ENCODE peak calls at places on chromosomes 13 and 19, in five cellular contexts. One of them, this sample, is unnamed.

GRCh38 chr19:57245959-57246358 is 5.5 kb downstream of the ZNF805 start:
- DNase-seq in spleen: no peak
- DNase-seq in breast epithelium: no peak
- DNase-seq in HL-60: no peak
- DNase-seq in stomach: no peak
- DNase-seq in this sample: no peak

GRCh38 chr13:97386832-97387486 is 47.0 kb upstream of the RAP2A start:
- DNase-seq in breast epithelium: no peak
- DNase-seq in spleen: no peak
- DNase-seq in stomach: no peak
- DNase-seq in HL-60: no peak
- DNase-seq in this sample: no peak

GRCh38 chr19:44149776-44150175 is 8.4 kb downstream of the ZNF234 start:
- DNase-seq in HL-60: no peak
- DNase-seq in stomach: no peak
- DNase-seq in breast epithelium: no peak
- DNase-seq in spleen: no peak
- DNase-seq in this sample: no peak

GRCh38 chr13:45295536-45295935 is 45.4 kb downstream of the TPT1 start:
- DNase-seq in breast epithelium: no peak
- DNase-seq in spleen: no peak
- DNase-seq in stomach: no peak
- DNase-seq in HL-60: no peak
- DNase-seq in this sample: no peak

GRCh38 chr13:105991622-105992254 is 543.7 kb downstream of the EFNB2 start:
- DNase-seq in spleen: no peak
- DNase-seq in HL-60: no peak
- DNase-seq in stomach: peak
- DNase-seq in breast epithelium: no peak
- DNase-seq in this sample: no peak

GRCh38 chr19:53132231-53132991 is at the start of gene ZNF415:
- DNase-seq in spleen: peak
- DNase-seq in stomach: peak
- DNase-seq in HL-60: no peak
- DNase-seq in breast epithelium: peak
- DNase-seq in this sample: no peak

GRCh38 chr13:100544866-100545683 is 43.5 kb downstream of the GGACT start:
- DNase-seq in HL-60: no peak
- DNase-seq in stomach: peak
- DNase-seq in spleen: no peak
- DNase-seq in breast epithelium: peak
- DNase-seq in this sample: no peak

GRCh38 chr13:23480324-23480723 is 46.8 kb upstream of the SACS start:
- DNase-seq in stomach: no peak
- DNase-seq in breast epithelium: no peak
- DNase-seq in spleen: no peak
- DNase-seq in HL-60: no peak
- DNase-seq in this sample: no peak

GRCh38 chr19:30065680-30066606 is 123.9 kb downstream of the URI1 start:
- DNase-seq in stomach: peak
- DNase-seq in spleen: peak
- DNase-seq in HL-60: no peak
- DNase-seq in breast epithelium: no peak
- DNase-seq in this sample: no peak

GRCh38 chr13:43293986-43294880 is 270.8 kb downstream of the DNAJC15 start:
- DNase-seq in breast epithelium: no peak
- DNase-seq in stomach: no peak
- DNase-seq in HL-60: no peak
- DNase-seq in spleen: no peak
- DNase-seq in this sample: no peak

GRCh38 chr13:26601669-26602068 is 44.2 kb downstream of the WASF3 start:
- DNase-seq in spleen: no peak
- DNase-seq in breast epithelium: no peak
- DNase-seq in stomach: no peak
- DNase-seq in HL-60: peak
- DNase-seq in this sample: no peak

GRCh38 chr13:42875448-42876269 is 94.3 kb downstream of the FAM216B start:
- DNase-seq in stomach: no peak
- DNase-seq in HL-60: no peak
- DNase-seq in spleen: no peak
- DNase-seq in breast epithelium: no peak
- DNase-seq in this sample: no peak

GRCh38 chr19:55584871-55585270 is 4.2 kb upstream of the ZNF579 start:
- DNase-seq in spleen: no peak
- DNase-seq in HL-60: no peak
- DNase-seq in breast epithelium: no peak
- DNase-seq in stomach: no peak
- DNase-seq in this sample: no peak

GRCh38 chr19:54485846-54486245 is 12.8 kb upstream of the CDC42EP5 start:
- DNase-seq in stomach: no peak
- DNase-seq in breast epithelium: no peak
- DNase-seq in spleen: no peak
- DNase-seq in HL-60: no peak
- DNase-seq in this sample: no peak

GRCh38 chr13:103772576-103772975 is 706.4 kb upstream of the SLC10A2 start:
- DNase-seq in stomach: no peak
- DNase-seq in spleen: no peak
- DNase-seq in HL-60: peak
- DNase-seq in breast epithelium: no peak
- DNase-seq in this sample: no peak

GRCh38 chr19:18999016-18999758 is 34.1 kb downstream of the SUGP2 start:
- DNase-seq in stomach: no peak
- DNase-seq in spleen: no peak
- DNase-seq in HL-60: no peak
- DNase-seq in breast epithelium: no peak
- DNase-seq in this sample: no peak

GRCh38 chr13:24282256-24282655 is 27.1 kb upstream of the C1QTNF9 start:
- DNase-seq in spleen: no peak
- DNase-seq in breast epithelium: no peak
- DNase-seq in stomach: peak
- DNase-seq in HL-60: no peak
- DNase-seq in this sample: no peak

DNA sequence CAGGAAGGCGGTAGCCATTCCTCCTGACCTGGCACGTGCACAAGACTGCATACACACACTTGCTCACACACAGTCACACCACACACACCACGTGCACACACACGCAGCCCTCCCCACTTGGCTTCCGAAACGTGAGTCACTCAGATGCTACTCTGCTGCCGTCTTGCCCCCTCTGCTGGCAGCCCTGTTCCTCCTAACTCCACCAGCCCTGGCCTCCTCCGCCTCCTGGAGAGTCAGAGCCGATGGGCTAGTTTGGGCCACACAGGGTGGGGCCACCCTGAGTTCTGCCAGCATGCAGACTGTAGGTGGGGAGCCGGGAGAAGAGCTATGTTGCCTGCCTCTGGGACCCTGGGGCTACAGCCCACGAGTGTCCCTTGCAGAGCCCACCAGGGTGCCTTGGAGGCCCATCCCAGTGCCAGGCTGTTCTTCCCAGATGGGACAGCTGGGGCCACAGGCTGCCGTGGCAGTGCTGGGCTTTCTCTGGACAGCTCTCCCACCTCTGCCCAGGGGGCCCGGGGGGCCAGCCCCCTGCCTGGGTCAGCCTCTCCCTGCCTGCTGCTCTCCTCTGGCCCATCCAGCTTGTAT is 12.1 kb downstream of the PIN1 start:
- DNase-seq in breast epithelium: no peak
- DNase-seq in HL-60: peak
- DNase-seq in stomach: peak
- DNase-seq in spleen: no peak
- DNase-seq in this sample: peak
- TF ChIP-seq POLR2AphosphoS5 in breast epithelium: no peak
- TF ChIP-seq POLR2AphosphoS5 in HL-60: no peak
- TF ChIP-seq POLR2AphosphoS5 in stomach: no peak
- TF ChIP-seq POLR2AphosphoS5 in spleen: no peak
- TF ChIP-seq POLR2AphosphoS5 in this sample: no peak

GRCh38 chr13:94858856-94859811 is 146.8 kb upstream of the SOX21 start:
- DNase-seq in breast epithelium: no peak
- DNase-seq in stomach: peak
- DNase-seq in HL-60: no peak
- DNase-seq in spleen: peak
- DNase-seq in this sample: no peak
- TF ChIP-seq POLR2AphosphoS5 in breast epithelium: no peak
- TF ChIP-seq POLR2AphosphoS5 in stomach: no peak
- TF ChIP-seq POLR2AphosphoS5 in HL-60: no peak
- TF ChIP-seq POLR2AphosphoS5 in spleen: peak
- TF ChIP-seq POLR2AphosphoS5 in this sample: no peak

DNA sequence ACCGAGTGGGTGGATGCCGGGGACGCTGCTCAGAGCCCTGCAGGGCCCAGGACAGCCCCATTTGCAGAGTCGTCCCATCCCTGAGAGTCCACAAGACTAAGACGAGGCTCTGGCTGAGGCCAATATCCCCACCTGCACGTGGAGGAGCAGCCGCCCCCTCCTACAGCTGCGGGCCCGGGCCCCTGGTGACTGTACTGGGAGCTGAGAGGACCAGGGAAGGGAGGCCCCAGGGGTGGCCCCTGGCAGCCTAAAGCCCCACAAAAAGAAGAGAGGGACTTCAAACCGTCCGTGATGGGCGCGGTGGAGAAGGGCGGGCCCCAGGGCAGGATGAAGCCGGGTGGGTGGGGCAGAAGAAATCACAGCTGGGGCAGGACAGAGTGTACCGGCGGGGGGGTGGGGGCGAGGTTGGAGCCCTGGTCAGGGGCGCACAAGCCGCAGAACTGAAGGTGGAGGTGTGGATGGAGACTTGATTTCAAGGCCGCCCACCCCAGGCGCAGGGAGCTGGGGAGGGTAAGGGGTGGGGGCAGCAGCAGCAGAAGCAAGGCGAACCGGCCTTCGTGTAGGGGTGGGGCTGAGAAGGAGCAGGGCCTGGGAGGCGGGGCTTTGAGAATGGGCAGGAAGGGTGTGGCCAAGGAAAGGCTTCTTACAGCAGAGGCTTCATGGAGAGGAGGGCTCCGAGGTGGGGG is 12.9 kb downstream of the CFD start:
- DNase-seq in HL-60: no peak
- DNase-seq in spleen: peak
- DNase-seq in stomach: peak
- DNase-seq in breast epithelium: no peak
- DNase-seq in this sample: no peak
- TF ChIP-seq POLR2AphosphoS5 in HL-60: no peak
- TF ChIP-seq POLR2AphosphoS5 in spleen: no peak
- TF ChIP-seq POLR2AphosphoS5 in stomach: no peak
- TF ChIP-seq POLR2AphosphoS5 in breast epithelium: no peak
- TF ChIP-seq POLR2AphosphoS5 in this sample: no peak

DNA sequence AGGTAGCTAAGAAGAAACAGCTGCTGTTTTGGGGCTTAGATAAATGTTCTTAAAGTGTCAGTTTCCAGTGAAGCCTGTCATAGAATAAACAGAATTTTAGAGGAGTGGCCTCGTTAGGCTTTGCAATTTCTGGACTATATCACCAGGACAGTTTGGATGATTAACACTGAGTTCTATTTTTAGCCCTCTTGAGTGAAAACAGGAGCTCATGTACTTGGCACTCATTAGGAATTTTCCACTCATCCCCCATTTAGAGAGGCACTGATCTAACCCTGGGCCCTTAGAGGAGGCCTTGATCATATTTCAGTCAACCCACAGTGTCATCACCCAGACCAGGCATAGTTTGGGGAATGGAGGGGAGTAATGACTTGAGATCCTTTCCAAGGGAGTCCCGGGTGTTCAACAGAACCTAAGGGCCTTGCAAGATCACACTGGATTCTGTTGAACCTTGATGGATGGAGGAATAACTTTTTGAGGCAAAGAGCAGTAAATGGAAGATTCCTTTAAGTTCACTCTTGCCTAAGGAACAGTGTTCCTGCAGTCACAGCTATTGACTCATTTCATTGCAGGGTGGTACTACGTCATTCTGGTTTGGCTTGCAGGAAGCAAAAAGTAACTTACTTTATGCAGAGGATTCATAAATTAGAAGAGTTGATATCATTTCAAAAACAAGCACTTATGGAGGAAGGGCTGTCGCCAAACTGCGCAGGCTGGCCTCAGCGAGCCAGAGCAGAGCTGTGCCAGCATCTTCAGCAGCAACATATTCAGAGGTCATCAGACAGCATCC is 160.2 kb downstream of the SLC7A1 start:
- DNase-seq in stomach: no peak
- DNase-seq in HL-60: no peak
- DNase-seq in spleen: no peak
- DNase-seq in breast epithelium: no peak
- DNase-seq in this sample: no peak
- TF ChIP-seq POLR2AphosphoS5 in stomach: peak
- TF ChIP-seq POLR2AphosphoS5 in HL-60: no peak
- TF ChIP-seq POLR2AphosphoS5 in spleen: peak
- TF ChIP-seq POLR2AphosphoS5 in breast epithelium: no peak
- TF ChIP-seq POLR2AphosphoS5 in this sample: no peak

DNA sequence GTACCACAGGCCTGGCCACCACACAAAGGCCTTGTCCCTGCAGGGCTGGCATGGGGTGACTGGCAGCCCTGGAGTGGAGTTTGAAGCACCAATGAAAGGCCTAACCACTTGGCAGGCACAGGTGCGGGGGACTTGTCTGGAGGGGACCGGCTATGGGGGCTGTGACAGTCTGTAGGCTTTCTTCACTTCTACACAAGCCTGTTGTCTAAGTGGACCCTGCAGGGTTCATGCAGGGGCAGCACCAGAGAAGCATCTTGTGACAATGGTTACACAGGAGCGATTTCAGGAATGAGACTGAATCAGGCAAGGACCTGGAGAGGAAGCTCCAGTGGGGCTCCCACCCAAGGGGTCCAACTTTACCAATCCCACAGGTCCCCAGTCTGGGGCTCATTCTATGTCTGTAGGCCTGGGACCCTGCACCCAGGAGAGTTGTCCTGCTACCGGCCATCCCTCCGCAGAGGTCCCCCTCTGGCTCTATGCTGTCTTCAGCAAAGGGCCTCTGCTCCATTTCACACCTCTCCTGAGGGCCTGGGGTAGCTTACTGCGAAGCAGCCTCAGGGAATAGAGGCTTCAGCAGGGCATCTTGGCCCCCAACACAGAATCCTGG is 2.3 kb upstream of the ZNF837 start:
- DNase-seq in breast epithelium: no peak
- DNase-seq in spleen: peak
- DNase-seq in HL-60: no peak
- DNase-seq in stomach: no peak
- DNase-seq in this sample: no peak
- TF ChIP-seq POLR2AphosphoS5 in breast epithelium: no peak
- TF ChIP-seq POLR2AphosphoS5 in spleen: no peak
- TF ChIP-seq POLR2AphosphoS5 in HL-60: no peak
- TF ChIP-seq POLR2AphosphoS5 in stomach: no peak
- TF ChIP-seq POLR2AphosphoS5 in this sample: no peak